ENCODE peak calls at places on chromosomes 16 and 17, in eight cellular contexts. L, Q, T, X, J, G, O and E are unnamed samples.

GRCh38 chr17:44599298-44600175 is 42.3 kb downstream of the FZD2 start:
- DNase-seq in L (peak; percentile 70), Q (peak; percentile 44), T (peak; percentile 83), X (no peak), J (peak; percentile 95), G (no peak), O (peak; percentile 94), E (no peak)

GRCh38 chr17:78818932-78819331 is 21.7 kb downstream of the USP36 start:
- DNase-seq in L (no peak), Q (no peak), T (no peak), X (no peak), J (no peak), G (no peak), O (no peak), E (peak; percentile 51)

GRCh38 chr17:35965272-35965671 is 16.0 kb downstream of the CCL16 start:
- DNase-seq in L (no peak), Q (no peak), T (no peak), X (no peak), J (no peak), G (no peak), O (no peak), E (no peak)

GRCh38 chr17:27282054-27282501 is 11.8 kb upstream of the WSB1 start:
- DNase-seq in L (no peak), Q (no peak), T (no peak), X (peak; percentile 21), J (peak; percentile 73), G (no peak), O (no peak), E (no peak)

GRCh38 chr17:13671771-13672170 is 70.0 kb upstream of the HS3ST3A1 start:
- DNase-seq in L (peak; percentile 13), Q (peak; percentile 17), T (no peak), X (no peak), J (peak; percentile 40), G (no peak), O (peak; percentile 79), E (no peak)

GRCh38 chr16:23225634-23226033 is 43.1 kb downstream of the SCNN1G start:
- DNase-seq in L (no peak), Q (no peak), T (no peak), X (no peak), J (no peak), G (no peak), O (peak; percentile 66), E (no peak)

GRCh38 chr17:76659928-76660614 is 16.5 kb upstream of the ST6GALNAC1 start:
- DNase-seq in L (no peak), Q (no peak), T (no peak), X (no peak), J (peak; percentile 48), G (no peak), O (peak; percentile 50), E (peak; percentile 73)

GRCh38 chr17:19470529-19471261 is 59.7 kb downstream of the RNF112 start:
- DNase-seq in L (peak; percentile 44), Q (peak; percentile 56), T (peak; percentile 67), X (no peak), J (peak; percentile 81), G (no peak), O (no peak), E (no peak)

GRCh38 chr17:34613064-34614019 is 34.0 kb downstream of the TMEM132E start:
- DNase-seq in L (peak; percentile 65), Q (peak; percentile 53), T (peak; percentile 44), X (no peak), J (peak; percentile 5), G (no peak), O (no peak), E (peak; percentile 77)

GRCh38 chr16:31488630-31489564 is 6.0 kb downstream of the SLC5A2 start:
- DNase-seq in L (no peak), Q (peak; percentile 25), T (no peak), X (no peak), J (no peak), G (no peak), O (no peak), E (no peak)

GRCh38 chr17:19386276-19386863 is 620 bp downstream of the MFAP4 start:
- DNase-seq in L (peak; percentile 24), Q (peak; percentile 28), T (peak; percentile 83), X (no peak), J (peak; percentile 98), G (no peak), O (peak; percentile 81), E (peak; percentile 39)

GRCh38 chr16:24504467-24505345 is 34.7 kb upstream of the RBBP6 start:
- DNase-seq in L (peak; percentile 78), Q (peak; percentile 89), T (peak; percentile 74), X (peak; percentile 70), J (peak; percentile 79), G (peak; percentile 74), O (peak; percentile 72), E (peak; percentile 64)

GRCh38 chr17:65231662-65232335 is 94.6 kb downstream of the RGS9 start:
- DNase-seq in L (peak; percentile 88), Q (peak; percentile 92), T (peak; percentile 86), X (peak; percentile 71), J (peak; percentile 95), G (peak; percentile 74), O (peak; percentile 91), E (peak; percentile 86)

GRCh38 chr17:71760062-71760720 is 360.6 kb upstream of the SOX9 start:
- DNase-seq in L (no peak), Q (no peak), T (no peak), X (no peak), J (peak; percentile 43), G (no peak), O (peak; percentile 93), E (no peak)

GRCh38 chr17:60300949-60301348 is 91.0 kb downstream of the USP32 start:
- DNase-seq in L (no peak), Q (no peak), T (no peak), X (no peak), J (no peak), G (no peak), O (no peak), E (no peak)

GRCh38 chr17:67013891-67014290 is 30.5 kb upstream of the CACNG1 start:
- DNase-seq in L (no peak), Q (no peak), T (no peak), X (no peak), J (no peak), G (no peak), O (no peak), E (no peak)

GRCh38 chr16:8647721-8648318 is 26.3 kb downstream of the METTL22 start:
- DNase-seq in L (no peak), Q (no peak), T (no peak), X (no peak), J (no peak), G (no peak), O (no peak), E (no peak)

GRCh38 chr17:4232168-4232813 is 31.5 kb downstream of the ANKFY1 start:
- DNase-seq in L (no peak), Q (no peak), T (no peak), X (no peak), J (peak; percentile 84), G (no peak), O (no peak), E (no peak)

GRCh38 chr16:81478876-81479496 is 34.4 kb downstream of the CMIP start:
- DNase-seq in L (no peak), Q (no peak), T (no peak), X (peak; percentile 89), J (no peak), G (no peak), O (no peak), E (no peak)

GRCh38 chr16:10688291-10688690 is 6.4 kb downstream of the TEKT5 start:
- DNase-seq in L (no peak), Q (no peak), T (no peak), X (no peak), J (no peak), G (no peak), O (peak; percentile 33), E (no peak)

GRCh38 chr16:50610331-50611262 is 62.4 kb downstream of the NKD1 start:
- DNase-seq in L (peak; percentile 93), Q (peak; percentile 64), T (peak; percentile 51), X (no peak), J (no peak), G (no peak), O (no peak), E (no peak)
- TF ChIP-seq EZH2phosphoT487 in L (peak; percentile 37), Q (no peak), T (no peak), X (no peak), J (no peak), G (no peak), O (no peak), E (no peak)

GRCh38 chr16:85464342-85465305 is 148.5 kb upstream of the GSE1 start:
- DNase-seq in L (no peak), Q (no peak), T (no peak), X (no peak), J (no peak), G (no peak), O (no peak), E (no peak)
- TF ChIP-seq EZH2phosphoT487 in L (no peak), Q (no peak), T (no peak), X (no peak), J (no peak), G (no peak), O (no peak), E (no peak)

GRCh38 chr17:562174-562573 is 152.5 kb downstream of the VPS53 start:
- DNase-seq in L (no peak), Q (no peak), T (no peak), X (no peak), J (no peak), G (no peak), O (no peak), E (no peak)

GRCh38 chr17:557371-557770 is 157.3 kb downstream of the VPS53 start:
- DNase-seq in L (no peak), Q (no peak), T (no peak), X (no peak), J (peak; percentile 68), G (no peak), O (no peak), E (no peak)

GRCh38 chr17:561118-561517 is 153.5 kb downstream of the VPS53 start:
- DNase-seq in L (no peak), Q (no peak), T (no peak), X (no peak), J (peak; percentile 86), G (no peak), O (peak; percentile 3), E (no peak)

GRCh38 chr17:560379-560935 is 154.2 kb downstream of the VPS53 start:
- DNase-seq in L (no peak), Q (no peak), T (no peak), X (no peak), J (peak; percentile 83), G (no peak), O (peak; percentile 36), E (no peak)

DNA sequence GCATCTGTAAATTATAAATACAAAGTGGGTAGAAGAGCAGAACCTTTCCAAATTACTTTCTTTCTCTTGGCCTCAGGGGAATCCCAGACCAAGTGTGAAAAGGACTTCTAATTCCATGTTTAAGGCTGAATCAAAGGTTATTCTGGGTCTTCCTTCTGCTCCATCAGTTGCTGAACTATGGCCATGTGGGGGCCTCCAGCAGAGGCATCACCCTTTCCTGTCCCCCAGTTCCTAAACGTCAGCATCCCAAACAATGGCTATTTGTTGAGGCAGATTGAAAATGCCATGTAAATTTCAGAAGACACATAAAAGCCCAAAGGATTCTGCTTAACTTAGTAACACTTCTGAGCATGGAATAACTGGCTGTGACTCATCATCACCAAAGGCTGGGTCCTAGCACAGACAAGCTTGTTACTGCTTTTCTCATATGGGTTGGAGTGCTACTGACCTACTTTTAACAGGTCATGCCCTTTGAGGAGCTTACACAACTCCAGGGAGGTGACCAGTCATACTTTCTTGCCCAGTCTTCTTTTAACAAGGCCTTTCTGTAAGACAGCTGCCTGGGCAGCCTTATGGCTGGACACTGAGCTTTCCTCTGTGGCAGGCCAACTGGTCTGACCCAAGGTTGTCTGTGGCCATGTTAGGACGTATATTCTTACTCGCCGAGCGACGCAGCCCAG is 154.8 kb downstream of the VPS53 start:
- DNase-seq in L (no peak), Q (no peak), T (peak; percentile 32), X (no peak), J (peak; percentile 94), G (no peak), O (peak; percentile 8), E (no peak)
- TF ChIP-seq EZH2phosphoT487 in L (no peak), Q (no peak), T (no peak), X (no peak), J (no peak), G (no peak), O (no peak), E (no peak)

GRCh38 chr16:19853132-19853972 is 31.3 kb downstream of the GPRC5B start:
- DNase-seq in L (no peak), Q (no peak), T (no peak), X (no peak), J (no peak), G (no peak), O (no peak), E (no peak)
- TF ChIP-seq EZH2phosphoT487 in L (no peak), Q (no peak), T (no peak), X (no peak), J (no peak), G (no peak), O (no peak), E (no peak)